ENCODE peak calls at places on chromosomes 5 and 9, in seven cellular contexts. S is Calu3, A is astrocyte of the cerebellum, N is astrocyte of the spinal cord, R is WERI-Rb-1, W is AG04450, H is IMR-90. G is an unnamed sample.

GRCh38 chr9:93673844-93674334 is 97.5 kb downstream of the PHF2 start:
- DNase-seq in S (no peak), A (no peak), N (no peak), R (peak; percentile 6), W (no peak), H (no peak), G (no peak)

GRCh38 chr5:93120048-93120447 is 461.0 kb downstream of the NR2F1-AS1 start:
- DNase-seq in S (no peak), A (no peak), N (no peak), R (no peak), W (no peak), H (no peak), G (no peak)

GRCh38 chr5:96977228-96977627 is 41.3 kb downstream of the LNPEP start:
- DNase-seq in S (no peak), A (no peak), N (no peak), R (no peak), W (no peak), H (no peak), G (no peak)

GRCh38 chr5:142425286-142426065 is 100.7 kb upstream of the SPRY4 start:
- DNase-seq in S (no peak), A (no peak), N (peak; percentile 61), R (no peak), W (peak; percentile 24), H (peak; percentile 74), G (no peak)

GRCh38 chr9:97478301-97478981 is 23.0 kb upstream of the TMOD1 start:
- DNase-seq in S (no peak), A (no peak), N (no peak), R (no peak), W (no peak), H (no peak), G (no peak)

GRCh38 chr5:108212775-108213346 is 169.0 kb downstream of the FBXL17 start:
- DNase-seq in S (peak; percentile 22), A (no peak), N (peak; percentile 40), R (peak; percentile 27), W (peak; percentile 26), H (peak; percentile 70), G (no peak)

GRCh38 chr9:93413530-93413929 is 38.0 kb upstream of the FAM120A start:
- DNase-seq in S (no peak), A (no peak), N (no peak), R (no peak), W (no peak), H (no peak), G (no peak)

GRCh38 chr9:125428060-125428481 is 166.4 kb downstream of the GAPVD1 start:
- DNase-seq in S (peak; percentile 76), A (no peak), N (no peak), R (peak; percentile 79), W (no peak), H (no peak), G (no peak)

GRCh38 chr9:33988219-33988890 is 60.3 kb downstream of the UBAP2 start:
- DNase-seq in S (no peak), A (no peak), N (no peak), R (no peak), W (no peak), H (peak; percentile 43), G (no peak)

GRCh38 chr9:115404311-115404710 is 286.4 kb upstream of the TNC start:
- DNase-seq in S (no peak), A (no peak), N (no peak), R (no peak), W (no peak), H (no peak), G (no peak)

GRCh38 chr9:99178912-99179872 is 42.5 kb downstream of the ALG2 start:
- DNase-seq in S (no peak), A (no peak), N (no peak), R (no peak), W (no peak), H (no peak), G (no peak)

GRCh38 chr5:170597109-170597741 is 93.4 kb downstream of the KCNIP1 start:
- DNase-seq in S (no peak), A (no peak), N (peak; percentile 50), R (no peak), W (no peak), H (peak; percentile 73), G (no peak)

GRCh38 chr9:129850821-129851540 is 15.7 kb downstream of the USP20 start:
- DNase-seq in S (no peak), A (no peak), N (peak; percentile 16), R (no peak), W (no peak), H (no peak), G (peak; percentile 34)

GRCh38 chr9:93657331-93658111 is 81.1 kb downstream of the PHF2 start:
- DNase-seq in S (no peak), A (no peak), N (no peak), R (peak; percentile 5), W (no peak), H (no peak), G (no peak)

GRCh38 chr9:134295746-134296250 is 30.5 kb upstream of the RXRA start:
- DNase-seq in S (no peak), A (no peak), N (no peak), R (no peak), W (no peak), H (no peak), G (no peak)

GRCh38 chr5:28415791-28416443 is 1377.5 kb upstream of the CDH9 start:
- DNase-seq in S (no peak), A (no peak), N (no peak), R (no peak), W (no peak), H (no peak), G (no peak)

GRCh38 chr5:96177303-96177869 is 215.7 kb upstream of the ELL2 start:
- DNase-seq in S (peak; percentile 55), A (peak; percentile 19), N (peak; percentile 75), R (no peak), W (peak; percentile 48), H (peak; percentile 91), G (peak; percentile 66)

GRCh38 chr5:127959152-127959764 is 124.3 kb upstream of the SLC12A2 start:
- DNase-seq in S (peak; percentile 97), A (peak; percentile 83), N (peak; percentile 94), R (peak; percentile 62), W (peak; percentile 67), H (peak; percentile 92), G (peak; percentile 44)

GRCh38 chr9:2800385-2801179 is 43.3 kb downstream of the PUM3 start:
- DNase-seq in S (no peak), A (no peak), N (no peak), R (peak; percentile 20), W (no peak), H (peak; percentile 36), G (no peak)
- TF ChIP-seq CTCF in S (no peak), A (peak; percentile 57), N (peak; percentile 57), R (peak; percentile 59), W (peak; percentile 52), H (peak; percentile 48), G (peak; percentile 20)

DNA sequence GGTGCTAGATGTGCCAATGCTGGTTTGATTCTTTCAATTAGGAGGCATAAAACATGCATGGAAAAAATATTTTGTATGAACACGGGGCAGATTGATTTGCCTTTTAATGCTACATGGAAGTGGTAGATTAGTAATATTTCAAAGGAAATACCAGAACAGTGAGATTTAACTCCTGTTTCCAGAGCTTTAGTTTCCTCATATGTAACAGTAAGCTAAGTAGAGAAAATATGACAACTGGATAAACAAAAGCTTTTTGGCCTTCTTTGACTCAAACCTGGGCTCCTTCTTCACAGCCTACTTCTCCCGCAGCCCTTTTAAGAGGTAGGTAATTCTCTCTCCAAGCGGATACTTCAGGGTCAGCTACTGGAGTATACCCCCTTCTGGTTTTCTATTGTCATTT is 254.2 kb upstream of the TRPC7 start:
- DNase-seq in S (no peak), A (no peak), N (no peak), R (no peak), W (no peak), H (no peak), G (no peak)
- TF ChIP-seq CTCF in S (no peak), A (no peak), N (no peak), R (no peak), W (no peak), H (no peak), G (no peak)

GRCh38 chr5:116497648-116498047 is 77.0 kb downstream of the SEMA6A start:
- DNase-seq in S (no peak), A (no peak), N (no peak), R (no peak), W (no peak), H (no peak), G (no peak)
- TF ChIP-seq CTCF in S (no peak), A (no peak), N (peak; percentile 4), R (no peak), W (no peak), H (no peak), G (no peak)

DNA sequence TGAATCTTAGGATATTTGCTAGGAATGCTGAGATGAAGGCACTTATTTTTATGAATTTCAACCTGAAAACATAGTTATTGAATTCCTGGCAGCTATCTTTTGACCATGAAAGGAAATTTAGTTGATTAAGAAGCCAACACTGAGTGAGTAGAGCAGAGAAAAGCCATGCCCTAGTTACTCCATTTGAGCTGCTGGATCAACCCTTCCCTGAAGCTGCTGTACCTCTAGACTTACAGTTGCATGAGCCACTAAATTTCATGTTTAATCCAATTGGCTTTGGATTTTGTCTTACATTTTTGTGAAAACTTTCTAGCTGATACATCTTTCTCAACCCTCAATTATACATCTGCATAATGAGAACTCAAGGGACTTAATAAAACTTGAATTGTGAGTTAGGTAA is 54.6 kb downstream of the CDC42SE2 start:
- DNase-seq in S (no peak), A (no peak), N (no peak), R (no peak), W (no peak), H (no peak), G (no peak)
- TF ChIP-seq CTCF in S (no peak), A (no peak), N (no peak), R (no peak), W (no peak), H (no peak), G (no peak)

DNA sequence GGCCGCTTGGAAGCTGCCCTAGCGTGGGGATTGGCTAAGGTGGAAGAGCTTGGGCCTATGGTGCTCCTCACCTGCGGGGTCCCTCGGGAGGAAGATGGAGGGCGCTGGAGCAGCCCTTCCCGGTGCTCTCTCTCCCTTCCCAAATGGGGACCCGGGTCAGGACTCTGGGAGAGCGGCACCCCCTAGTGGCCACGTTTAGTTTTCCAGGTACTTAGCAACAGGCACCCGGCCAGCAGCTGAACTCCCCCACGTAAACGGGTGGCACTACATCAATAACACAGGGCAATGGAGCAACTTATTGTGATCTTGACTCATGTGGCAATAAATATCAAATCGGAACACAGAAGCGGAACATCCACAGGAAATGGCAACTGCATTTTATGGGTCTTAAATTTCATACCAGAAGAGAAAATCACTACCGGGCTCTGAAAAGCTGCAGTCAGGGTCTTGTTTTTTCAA is 316.6 kb downstream of the AGTPBP1 start:
- DNase-seq in S (peak; percentile 78), A (no peak), N (peak; percentile 71), R (peak; percentile 68), W (no peak), H (no peak), G (peak; percentile 5)
- TF ChIP-seq CTCF in S (peak; percentile 56), A (peak; percentile 69), N (peak; percentile 70), R (peak; percentile 77), W (no peak), H (peak; percentile 15), G (peak; percentile 53)

GRCh38 chr5:168076561-168076991 is 214.9 kb upstream of the WWC1 start:
- DNase-seq in S (peak; percentile 57), A (no peak), N (peak; percentile 40), R (peak; percentile 72), W (peak; percentile 1), H (peak; percentile 13), G (peak; percentile 8)
- TF ChIP-seq CTCF in S (peak; percentile 71), A (peak; percentile 60), N (peak; percentile 55), R (peak; percentile 72), W (peak; percentile 55), H (peak; percentile 44), G (peak; percentile 41)

G was measured in AG09319.